ENCODE peak calls at places on chromosomes 4 and X, in seven cellular contexts. S is type B pancreatic cell; L is psoas muscle; Y is GM04504; O is stimulated activated CD8-positive, alpha-beta memory T cell treated with anti-CD3 and anti-CD28 coated beads, Interleukin-7, amount 100 ng/mL, for 4 hours; T is MCF 10A; A is heart left ventricle. U is an unnamed sample.

GRCh38 chrX:13778916-13779315 is 38.0 kb downstream of the GPM6B start:
- DNase-seq in T (peak), L (no peak), Y (peak), S (no peak), A (no peak), O (no peak), U (no peak)

GRCh38 chrX:46268429-46268828 is 276.8 kb downstream of the ZNF674 start:
- DNase-seq in T (peak), Y (no peak), L (no peak), A (no peak), O (no peak), S (no peak), U (no peak)

GRCh38 chr4:37816719-37817118 is 9.8 kb upstream of the PGM2 start:
- DNase-seq in A (no peak), T (no peak), O (no peak), Y (no peak), L (no peak), S (no peak), U (no peak)

GRCh38 chr4:75169020-75169814 is 236.3 kb downstream of the PARM1 start:
- DNase-seq in L (no peak), Y (no peak), S (no peak), T (no peak), O (no peak), A (no peak), U (no peak)

GRCh38 chrX:11672213-11672612 is 6.5 kb upstream of the ARHGAP6 start:
- DNase-seq in T (no peak), O (no peak), A (no peak), S (no peak), Y (no peak), L (no peak), U (no peak)

GRCh38 chr4:162510937-162511336 is 347.1 kb upstream of the FSTL5 start:
- DNase-seq in S (no peak), O (no peak), T (no peak), L (no peak), A (no peak), Y (no peak), U (no peak)

GRCh38 chrX:108641589-108642272 is 94.6 kb downstream of the IRS4 start:
- DNase-seq in O (no peak), A (no peak), S (no peak), L (no peak), T (no peak), Y (no peak), U (no peak)

GRCh38 chrX:40105016-40105790 is 7.4 kb upstream of the BCOR start:
- DNase-seq in T (peak), Y (no peak), L (peak), S (no peak), A (peak), O (no peak), U (no peak)

GRCh38 chr4:168724960-168725359 is 228.1 kb downstream of the PALLD start:
- DNase-seq in O (no peak), S (no peak), T (no peak), A (no peak), Y (no peak), L (no peak), U (no peak)

GRCh38 chrX:131067846-131068745 is 9.9 kb downstream of the ARHGAP36 start:
- DNase-seq in A (no peak), L (no peak), O (no peak), S (no peak), Y (no peak), T (no peak), U (no peak)

GRCh38 chrX:48597353-48598264 is at the start of gene WDR13:
- DNase-seq in L (peak), S (peak), T (peak), Y (peak), A (peak), O (peak), U (peak)

GRCh38 chr4:155025762-155026457 is 182.5 kb upstream of the NPY2R start:
- DNase-seq in S (no peak), L (no peak), A (no peak), T (peak), O (no peak), Y (no peak), U (no peak)

GRCh38 chrX:45774961-45775360 is 574.3 kb upstream of the DIPK2B start:
- DNase-seq in Y (peak), T (peak), S (no peak), A (peak), L (peak), O (peak), U (no peak)

U was measured in mesenteric fat pad.